ENCODE peak calls at places on chromosomes 5 and 9, in nine cellular contexts. One of them, this sample, is unnamed.
A peak's percentile ranks its signal among the peaks of the same experiment; 100 is the strongest.

GRCh38 chr9:132409828-132410528 is at the start of gene CFAP77:
- DNase-seq in CD8-positive, alpha-beta T cell: peak; percentile 32
- DNase-seq in GM12865: peak; percentile 48
- DNase-seq in activated CD4-positive, alpha-beta T cell treated with anti-CD3 and anti-CD28 coated beads for 48 hours: peak; percentile 48
- DNase-seq in ascending aorta: no peak
- DNase-seq in stimulated activated CD4-positive, alpha-beta T cell treated with anti-CD3 and anti-CD28 coated beads, TNF-alpha, amount 100 ng/mL, for 24 hours: no peak
- DNase-seq in lower lobe of right lung: peak; percentile 64
- DNase-seq in nucleus accumbens: peak; percentile 2
- DNase-seq in activated effector memory CD4-positive, alpha-beta T cell treated with Interleukin-2 at 50 U/mL for 16 hours: peak; percentile 22
- DNase-seq in this sample: no peak

GRCh38 chr9:111842313-111842712 is 47.6 kb upstream of the SHOC1 start:
- DNase-seq in ascending aorta: no peak
- DNase-seq in CD8-positive, alpha-beta T cell: no peak
- DNase-seq in GM12865: peak; percentile 31
- DNase-seq in nucleus accumbens: no peak
- DNase-seq in lower lobe of right lung: no peak
- DNase-seq in activated CD4-positive, alpha-beta T cell treated with anti-CD3 and anti-CD28 coated beads for 48 hours: no peak
- DNase-seq in stimulated activated CD4-positive, alpha-beta T cell treated with anti-CD3 and anti-CD28 coated beads, TNF-alpha, amount 100 ng/mL, for 24 hours: no peak
- DNase-seq in activated effector memory CD4-positive, alpha-beta T cell treated with Interleukin-2 at 50 U/mL for 16 hours: no peak
- DNase-seq in this sample: no peak

GRCh38 chr5:150068472-150068871 is 17.9 kb downstream of the CSF1R start:
- DNase-seq in activated CD4-positive, alpha-beta T cell treated with anti-CD3 and anti-CD28 coated beads for 48 hours: no peak
- DNase-seq in stimulated activated CD4-positive, alpha-beta T cell treated with anti-CD3 and anti-CD28 coated beads, TNF-alpha, amount 100 ng/mL, for 24 hours: no peak
- DNase-seq in activated effector memory CD4-positive, alpha-beta T cell treated with Interleukin-2 at 50 U/mL for 16 hours: no peak
- DNase-seq in CD8-positive, alpha-beta T cell: no peak
- DNase-seq in GM12865: no peak
- DNase-seq in ascending aorta: no peak
- DNase-seq in lower lobe of right lung: no peak
- DNase-seq in nucleus accumbens: no peak
- DNase-seq in this sample: no peak

GRCh38 chr9:127181315-127181580 is 58.8 kb upstream of the ANGPTL2 start:
- DNase-seq in stimulated activated CD4-positive, alpha-beta T cell treated with anti-CD3 and anti-CD28 coated beads, TNF-alpha, amount 100 ng/mL, for 24 hours: no peak
- DNase-seq in activated effector memory CD4-positive, alpha-beta T cell treated with Interleukin-2 at 50 U/mL for 16 hours: no peak
- DNase-seq in CD8-positive, alpha-beta T cell: no peak
- DNase-seq in nucleus accumbens: no peak
- DNase-seq in lower lobe of right lung: peak; percentile 11
- DNase-seq in ascending aorta: no peak
- DNase-seq in activated CD4-positive, alpha-beta T cell treated with anti-CD3 and anti-CD28 coated beads for 48 hours: no peak
- DNase-seq in GM12865: no peak
- DNase-seq in this sample: no peak

GRCh38 chr5:119470851-119471451 is 18.7 kb downstream of the HSD17B4 start:
- DNase-seq in CD8-positive, alpha-beta T cell: no peak
- DNase-seq in ascending aorta: no peak
- DNase-seq in activated CD4-positive, alpha-beta T cell treated with anti-CD3 and anti-CD28 coated beads for 48 hours: peak; percentile 16
- DNase-seq in nucleus accumbens: no peak
- DNase-seq in GM12865: peak; percentile 60
- DNase-seq in stimulated activated CD4-positive, alpha-beta T cell treated with anti-CD3 and anti-CD28 coated beads, TNF-alpha, amount 100 ng/mL, for 24 hours: no peak
- DNase-seq in activated effector memory CD4-positive, alpha-beta T cell treated with Interleukin-2 at 50 U/mL for 16 hours: no peak
- DNase-seq in lower lobe of right lung: no peak
- DNase-seq in this sample: peak; percentile 4

GRCh38 chr9:88917375-88917774 is 73.9 kb upstream of the S1PR3 start:
- DNase-seq in nucleus accumbens: no peak
- DNase-seq in activated effector memory CD4-positive, alpha-beta T cell treated with Interleukin-2 at 50 U/mL for 16 hours: no peak
- DNase-seq in ascending aorta: no peak
- DNase-seq in CD8-positive, alpha-beta T cell: no peak
- DNase-seq in lower lobe of right lung: no peak
- DNase-seq in activated CD4-positive, alpha-beta T cell treated with anti-CD3 and anti-CD28 coated beads for 48 hours: no peak
- DNase-seq in GM12865: no peak
- DNase-seq in stimulated activated CD4-positive, alpha-beta T cell treated with anti-CD3 and anti-CD28 coated beads, TNF-alpha, amount 100 ng/mL, for 24 hours: no peak
- DNase-seq in this sample: no peak

GRCh38 chr5:62266573-62266972 is 39.4 kb upstream of the KIF2A start:
- DNase-seq in CD8-positive, alpha-beta T cell: no peak
- DNase-seq in ascending aorta: no peak
- DNase-seq in lower lobe of right lung: no peak
- DNase-seq in activated CD4-positive, alpha-beta T cell treated with anti-CD3 and anti-CD28 coated beads for 48 hours: no peak
- DNase-seq in nucleus accumbens: no peak
- DNase-seq in stimulated activated CD4-positive, alpha-beta T cell treated with anti-CD3 and anti-CD28 coated beads, TNF-alpha, amount 100 ng/mL, for 24 hours: no peak
- DNase-seq in GM12865: no peak
- DNase-seq in activated effector memory CD4-positive, alpha-beta T cell treated with Interleukin-2 at 50 U/mL for 16 hours: no peak
- DNase-seq in this sample: no peak

GRCh38 chr9:106648799-106649198 is 214.2 kb upstream of the ZNF462 start:
- DNase-seq in ascending aorta: no peak
- DNase-seq in CD8-positive, alpha-beta T cell: no peak
- DNase-seq in GM12865: no peak
- DNase-seq in stimulated activated CD4-positive, alpha-beta T cell treated with anti-CD3 and anti-CD28 coated beads, TNF-alpha, amount 100 ng/mL, for 24 hours: no peak
- DNase-seq in activated effector memory CD4-positive, alpha-beta T cell treated with Interleukin-2 at 50 U/mL for 16 hours: no peak
- DNase-seq in nucleus accumbens: no peak
- DNase-seq in lower lobe of right lung: no peak
- DNase-seq in activated CD4-positive, alpha-beta T cell treated with anti-CD3 and anti-CD28 coated beads for 48 hours: no peak
- DNase-seq in this sample: no peak

GRCh38 chr9:35051069-35051967 is 21.1 kb downstream of the VCP start:
- DNase-seq in activated effector memory CD4-positive, alpha-beta T cell treated with Interleukin-2 at 50 U/mL for 16 hours: no peak
- DNase-seq in nucleus accumbens: no peak
- DNase-seq in GM12865: peak; percentile 57
- DNase-seq in activated CD4-positive, alpha-beta T cell treated with anti-CD3 and anti-CD28 coated beads for 48 hours: peak; percentile 69
- DNase-seq in CD8-positive, alpha-beta T cell: peak; percentile 59
- DNase-seq in lower lobe of right lung: no peak
- DNase-seq in ascending aorta: no peak
- DNase-seq in stimulated activated CD4-positive, alpha-beta T cell treated with anti-CD3 and anti-CD28 coated beads, TNF-alpha, amount 100 ng/mL, for 24 hours: no peak
- DNase-seq in this sample: peak; percentile 32

GRCh38 chr5:37037840-37038239 is 161.3 kb downstream of the NIPBL start:
- DNase-seq in ascending aorta: no peak
- DNase-seq in activated effector memory CD4-positive, alpha-beta T cell treated with Interleukin-2 at 50 U/mL for 16 hours: no peak
- DNase-seq in CD8-positive, alpha-beta T cell: no peak
- DNase-seq in nucleus accumbens: no peak
- DNase-seq in activated CD4-positive, alpha-beta T cell treated with anti-CD3 and anti-CD28 coated beads for 48 hours: no peak
- DNase-seq in stimulated activated CD4-positive, alpha-beta T cell treated with anti-CD3 and anti-CD28 coated beads, TNF-alpha, amount 100 ng/mL, for 24 hours: no peak
- DNase-seq in GM12865: no peak
- DNase-seq in lower lobe of right lung: no peak
- DNase-seq in this sample: no peak

GRCh38 chr9:81035171-81035570 is 654.2 kb downstream of the TLE1 start:
- DNase-seq in stimulated activated CD4-positive, alpha-beta T cell treated with anti-CD3 and anti-CD28 coated beads, TNF-alpha, amount 100 ng/mL, for 24 hours: no peak
- DNase-seq in activated CD4-positive, alpha-beta T cell treated with anti-CD3 and anti-CD28 coated beads for 48 hours: no peak
- DNase-seq in GM12865: no peak
- DNase-seq in activated effector memory CD4-positive, alpha-beta T cell treated with Interleukin-2 at 50 U/mL for 16 hours: no peak
- DNase-seq in lower lobe of right lung: no peak
- DNase-seq in CD8-positive, alpha-beta T cell: no peak
- DNase-seq in ascending aorta: no peak
- DNase-seq in nucleus accumbens: no peak
- DNase-seq in this sample: no peak